ENCODE peak calls at places on chromosomes 7 and 10, in eight cellular contexts. T is K562, Y is A549, H is GM23338, I is HCT116, D is Panc1, F is SK-N-SH, K is GM12878. W is an unnamed sample.
A peak's percentile ranks its signal among the peaks of the same experiment; 100 is the strongest.

GRCh38 chr7:16644987-16645592 is 464 bp downstream of the ANKMY2 start:
- DNase-seq in T (peak; percentile 46), Y (peak; percentile 49), H (peak; percentile 65), I (no peak), D (no peak), F (peak; percentile 85), K (no peak), W (no peak)

GRCh38 chr7:135270577-135271254 is 37.1 kb downstream of the STRA8 start:
- DNase-seq in T (no peak), Y (no peak), H (no peak), I (no peak), D (no peak), F (no peak), K (no peak), W (no peak)

GRCh38 chr7:156639426-156640256 is 933 bp upstream of the RNF32 start:
- DNase-seq in T (peak; percentile 65), Y (no peak), H (peak; percentile 53), I (no peak), D (no peak), F (no peak), K (no peak), W (no peak)

GRCh38 chr10:47307381-47307780 is 7.4 kb downstream of the GDF10 start:
- DNase-seq in T (no peak), Y (no peak), H (no peak), I (no peak), D (no peak), F (no peak), K (no peak), W (no peak)

GRCh38 chr7:140269004-140269638 is 92.3 kb upstream of the KDM7A start:
- DNase-seq in T (no peak), Y (no peak), H (no peak), I (no peak), D (no peak), F (no peak), K (no peak), W (no peak)

GRCh38 chr10:102540023-102540422 is 36.3 kb downstream of the SUFU start:
- DNase-seq in T (peak; percentile 39), Y (peak; percentile 32), H (peak; percentile 40), I (peak; percentile 31), D (no peak), F (peak; percentile 39), K (no peak), W (no peak)

GRCh38 chr7:106957766-106958165 is 86.7 kb upstream of the PRKAR2B start:
- DNase-seq in T (no peak), Y (no peak), H (no peak), I (no peak), D (no peak), F (no peak), K (no peak), W (peak; percentile 2)

GRCh38 chr7:94510582-94511456 is 1.2 kb downstream of the CASD1 start:
- DNase-seq in T (no peak), Y (peak; percentile 57), H (peak; percentile 48), I (no peak), D (no peak), F (peak; percentile 27), K (no peak), W (peak; percentile 46)

GRCh38 chr10:100725041-100725440 is 20.3 kb upstream of the PAX2 start:
- DNase-seq in T (no peak), Y (no peak), H (peak; percentile 58), I (no peak), D (no peak), F (no peak), K (no peak), W (no peak)

GRCh38 chr10:47079177-47079580 is 168.0 kb downstream of the PTPN20 start:
- DNase-seq in T (no peak), Y (no peak), H (no peak), I (no peak), D (no peak), F (no peak), K (no peak), W (no peak)

GRCh38 chr10:110437761-110438341 is 59.9 kb upstream of the DUSP5 start:
- DNase-seq in T (no peak), Y (no peak), H (no peak), I (no peak), D (no peak), F (no peak), K (no peak), W (no peak)

GRCh38 chr7:50304911-50305621 is 550 bp downstream of the IKZF1 start:
- DNase-seq in T (no peak), Y (no peak), H (peak; percentile 36), I (no peak), D (no peak), F (peak; percentile 25), K (no peak), W (peak; percentile 60)

GRCh38 chr10:127300868-127301321 is 104.5 kb upstream of the INSYN2A start:
- DNase-seq in T (no peak), Y (no peak), H (no peak), I (no peak), D (no peak), F (no peak), K (no peak), W (no peak)

GRCh38 chr10:26697922-26698608 is 564 bp downstream of the PDSS1 start:
- DNase-seq in T (peak; percentile 21), Y (peak; percentile 8), H (peak; percentile 10), I (no peak), D (no peak), F (peak; percentile 44), K (no peak), W (no peak)

GRCh38 chr10:92737484-92737883 is 47.7 kb downstream of the HHEX start:
- DNase-seq in T (no peak), Y (no peak), H (no peak), I (no peak), D (no peak), F (no peak), K (no peak), W (no peak)

GRCh38 chr10:43069597-43069996 is 7.3 kb upstream of the RET start:
- DNase-seq in T (no peak), Y (no peak), H (no peak), I (no peak), D (no peak), F (peak; percentile 63), K (no peak), W (no peak)

GRCh38 chr7:157715071-157715937 is 378.5 kb downstream of the DNAJB6 start:
- DNase-seq in T (no peak), Y (no peak), H (no peak), I (no peak), D (no peak), F (no peak), K (no peak), W (no peak)

GRCh38 chr10:96025566-96025965 is 17.8 kb upstream of the CCNJ start:
- DNase-seq in T (peak; percentile 17), Y (peak; percentile 18), H (peak; percentile 64), I (peak; percentile 34), D (no peak), F (no peak), K (no peak), W (no peak)

GRCh38 chr7:36154255-36155212 is 1.5 kb downstream of the EEPD1 start:
- DNase-seq in T (no peak), Y (no peak), H (peak; percentile 8), I (no peak), D (no peak), F (no peak), K (no peak), W (no peak)

GRCh38 chr7:36153571-36154097 is 580 bp downstream of the EEPD1 start:
- DNase-seq in T (no peak), Y (peak; percentile 18), H (peak; percentile 41), I (no peak), D (no peak), F (no peak), K (no peak), W (peak; percentile 33)

GRCh38 chr7:36158321-36158605 is 5.2 kb downstream of the EEPD1 start:
- DNase-seq in T (no peak), Y (no peak), H (no peak), I (no peak), D (no peak), F (no peak), K (no peak), W (no peak)

GRCh38 chr7:36157506-36158320 is 4.7 kb downstream of the EEPD1 start:
- DNase-seq in T (no peak), Y (no peak), H (no peak), I (no peak), D (peak; percentile 58), F (no peak), K (no peak), W (no peak)

DNA sequence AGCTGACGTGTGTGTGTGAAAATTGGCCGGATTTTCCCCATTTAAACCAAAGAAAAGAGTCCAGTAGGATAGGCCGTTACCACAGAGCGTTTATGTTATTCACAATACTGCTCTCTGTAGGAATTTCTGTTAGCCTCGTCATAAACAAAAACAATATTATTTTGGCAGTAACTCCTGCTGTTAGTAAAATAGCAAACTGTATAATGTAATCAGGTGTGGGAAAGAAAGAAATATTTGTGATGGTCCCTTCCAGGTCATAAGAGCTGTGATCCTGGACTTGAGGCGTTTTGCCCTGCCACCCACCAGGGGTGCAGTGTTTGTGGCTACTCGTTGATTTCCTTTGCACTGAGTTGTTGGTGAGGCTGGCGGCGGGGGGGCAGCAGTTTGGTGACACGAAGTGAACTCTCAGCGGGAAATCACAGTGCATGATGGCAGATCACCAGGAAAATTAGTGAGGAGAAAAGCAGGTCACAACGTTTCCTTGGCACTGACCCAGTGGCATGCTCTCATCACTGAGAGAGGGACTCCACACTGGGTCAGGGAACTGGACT is 2.8 kb downstream of the EEPD1 start:
- DNase-seq in T (no peak), Y (no peak), H (peak; percentile 34), I (no peak), D (no peak), F (peak; percentile 54), K (no peak), W (no peak)
- TF ChIP-seq CTCF in T (no peak), Y (no peak), H (peak; percentile 13), I (no peak), D (peak; percentile 17), F (peak; percentile 17), K (no peak), W (no peak)

GRCh38 chr10:122192142-122192541 is 79.0 kb upstream of the BTBD16 start:
- DNase-seq in T (no peak), Y (no peak), H (peak; percentile 66), I (no peak), D (no peak), F (no peak), K (no peak), W (no peak)
- TF ChIP-seq REST in T (no peak), Y (no peak), H (no peak), I (no peak), D (no peak), F (no peak), K (no peak), W (no peak)

GRCh38 chr10:31322647-31323046 is 3.6 kb downstream of the ZEB1 start:
- DNase-seq in T (no peak), Y (no peak), H (no peak), I (no peak), D (no peak), F (peak; percentile 32), K (no peak), W (no peak)
- TF ChIP-seq CTCF in T (no peak), Y (no peak), H (no peak), I (peak; percentile 9), D (peak; percentile 30), F (peak; percentile 49), K (peak; percentile 61), W (peak; percentile 12)

DNA sequence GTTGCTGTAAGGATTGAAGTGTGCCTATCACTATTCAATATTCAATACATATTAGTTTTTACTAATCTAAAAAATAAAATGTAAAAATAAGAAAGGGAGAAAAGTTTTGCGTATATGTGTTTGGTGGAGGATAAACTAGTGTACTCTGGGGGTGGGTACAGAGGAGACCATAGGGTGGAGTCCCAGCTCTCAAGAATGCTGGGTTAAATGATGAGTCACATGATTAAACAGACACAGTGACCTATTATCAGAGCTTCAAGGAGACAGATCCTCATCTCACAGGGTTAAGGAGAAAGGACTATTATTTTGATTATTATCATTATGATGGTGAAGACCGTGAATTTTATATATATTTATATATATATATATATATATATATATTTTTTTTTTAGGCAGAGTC is 77.5 kb downstream of the AFAP1L2 start:
- DNase-seq in T (no peak), Y (peak; percentile 56), H (no peak), I (no peak), D (no peak), F (no peak), K (no peak), W (no peak)
- TF ChIP-seq REST in T (no peak), Y (no peak), H (no peak), I (no peak), D (no peak), F (no peak), K (no peak), W (no peak)